ENCODE peak calls at places on chromosomes 3 and 15, in ten cellular contexts. Z, S, Q, M, V, F, X, J, O and H are unnamed samples.

GRCh38 chr15:70720228-70721016 is 42.9 kb downstream of the UACA start:
- DNase-seq in V (no peak), Z (no peak), F (no peak), Q (no peak), M (no peak), S (no peak), J (no peak), O (no peak), X (no peak), H (no peak)

GRCh38 chr15:43775411-43775965 is 1.3 kb downstream of the ELL3 start:
- DNase-seq in V (peak), F (no peak), X (peak), Z (peak), S (no peak), M (peak), Q (no peak), J (peak), O (peak), H (peak)

GRCh38 chr3:114542359-114542758 is 248.5 kb downstream of the TIGIT start:
- DNase-seq in O (no peak), X (no peak), M (no peak), V (peak), J (no peak), S (no peak), F (no peak), Z (no peak), Q (no peak), H (no peak)

GRCh38 chr15:69468241-69469121 is 15.9 kb downstream of the RPLP1 start:
- DNase-seq in J (peak), Z (peak), M (peak), F (peak), X (peak), S (no peak), O (peak), Q (no peak), V (peak), H (peak)

GRCh38 chr15:38781196-38781595 is 216.6 kb upstream of the RASGRP1 start:
- DNase-seq in Q (no peak), V (no peak), J (no peak), M (no peak), F (no peak), S (no peak), X (no peak), O (no peak), Z (no peak), H (no peak)

GRCh38 chr15:52021128-52021671 is 2.2 kb downstream of the MAPK6 start:
- DNase-seq in V (peak), Z (peak), F (peak), Q (peak), M (peak), X (peak), O (peak), J (peak), S (peak), H (no peak)

GRCh38 chr3:125141596-125142417 is 70.7 kb downstream of the SLC12A8 start:
- DNase-seq in Q (no peak), Z (no peak), V (peak), J (no peak), O (no peak), F (peak), M (no peak), X (no peak), S (peak), H (no peak)

GRCh38 chr15:68801572-68802148 is 19.0 kb downstream of the ANP32A start:
- DNase-seq in F (no peak), Q (no peak), O (no peak), S (no peak), M (no peak), Z (no peak), J (peak), V (no peak), X (no peak), H (no peak)

GRCh38 chr3:112987710-112988334 is 3.0 kb upstream of the GTPBP8 start:
- DNase-seq in M (no peak), J (no peak), F (no peak), O (no peak), S (no peak), X (no peak), V (no peak), Q (no peak), Z (no peak), H (no peak)

GRCh38 chr3:151992326-151993041 is 119.0 kb downstream of the SUCNR1 start:
- DNase-seq in S (no peak), M (no peak), X (no peak), Z (no peak), F (no peak), J (no peak), V (no peak), O (no peak), Q (no peak), H (no peak)

GRCh38 chr3:88195951-88196434 is 46.2 kb downstream of the C3orf38 start:
- DNase-seq in X (no peak), S (no peak), Q (peak), F (peak), M (no peak), V (no peak), O (no peak), Z (peak), J (no peak), H (no peak)

GRCh38 chr3:64117483-64117882 is 94.2 kb upstream of the PSMD6 start:
- DNase-seq in O (no peak), M (no peak), J (no peak), S (no peak), X (no peak), Z (no peak), V (no peak), F (no peak), Q (no peak), H (no peak)

GRCh38 chr3:195549931-195550519 is 6.9 kb upstream of the PPP1R2 start:
- DNase-seq in V (no peak), O (no peak), Z (no peak), S (peak), F (peak), M (no peak), J (no peak), Q (no peak), X (no peak), H (no peak)

GRCh38 chr3:189137416-189137815 is 34.4 kb upstream of the TPRG1 start:
- DNase-seq in J (no peak), M (no peak), X (no peak), V (peak), O (no peak), S (no peak), Z (no peak), F (no peak), Q (no peak), H (no peak)

GRCh38 chr15:26069204-26069603 is 206.1 kb upstream of the ATP10A start:
- DNase-seq in S (no peak), M (no peak), F (no peak), Q (no peak), O (no peak), J (no peak), Z (no peak), X (no peak), V (no peak), H (no peak)

GRCh38 chr3:81218023-81218422 is 543.4 kb downstream of the GBE1 start:
- DNase-seq in S (no peak), Z (no peak), F (no peak), Q (peak), J (no peak), O (peak), M (peak), V (no peak), X (peak), H (no peak)

GRCh38 chr3:188151438-188151837 is 2.5 kb upstream of the LPP start:
- DNase-seq in J (no peak), S (no peak), O (no peak), F (no peak), V (no peak), Z (peak), Q (no peak), M (no peak), X (no peak), H (no peak)

GRCh38 chr15:82892541-82892940 is 60.0 kb downstream of the HOMER2 start:
- DNase-seq in Z (no peak), Q (no peak), F (no peak), X (no peak), O (no peak), S (no peak), V (no peak), M (no peak), J (no peak), H (no peak)

GRCh38 chr3:141255864-141256263 is 24.2 kb downstream of the PXYLP1 start:
- DNase-seq in J (no peak), Q (no peak), O (no peak), Z (no peak), F (peak), X (no peak), S (no peak), V (peak), M (no peak), H (no peak)

GRCh38 chr3:177236704-177237103 is 39.4 kb upstream of the TBL1XR1 start:
- DNase-seq in Q (peak), V (no peak), X (no peak), S (no peak), M (no peak), F (no peak), J (no peak), O (peak), Z (peak), H (no peak)

GRCh38 chr3:16069149-16069922 is 105.1 kb upstream of the GALNT15 start:
- DNase-seq in X (peak), Q (peak), O (peak), Z (peak), F (no peak), S (no peak), V (no peak), M (peak), J (no peak), H (no peak)

GRCh38 chr3:107644631-107645030 is 121.9 kb downstream of the BBX start:
- DNase-seq in X (no peak), M (no peak), J (no peak), O (peak), Z (peak), Q (peak), S (no peak), F (no peak), V (no peak), H (no peak)